ENCODE peak calls at places on chromosome 12, in four cellular contexts. C is A549, O is K562, J is HepG2. P is an unnamed sample.

GRCh38 chr12:78388461-78388860 is 476.1 kb upstream of the SYT1 start:
- DNase-seq in C (no peak), O (no peak), J (no peak), P (no peak)

GRCh38 chr12:120376890-120377572 is 8.1 kb upstream of the MSI1 start:
- DNase-seq in C (no peak), O (no peak), J (no peak), P (no peak)

GRCh38 chr12:55034218-55034617 is 14.4 kb downstream of the NEUROD4 start:
- DNase-seq in C (no peak), O (no peak), J (no peak), P (no peak)

GRCh38 chr12:131644481-131644880 is 66.4 kb upstream of the SFSWAP start:
- DNase-seq in C (no peak), O (no peak), J (no peak), P (no peak)

GRCh38 chr12:12693111-12693671 is 2.8 kb downstream of the GPR19 start:
- DNase-seq in C (no peak), O (no peak), J (no peak), P (no peak)

GRCh38 chr12:459430-460258 is at the start of gene B4GALNT3:
- DNase-seq in C (peak), O (peak), J (no peak), P (no peak)

GRCh38 chr12:94262228-94263010 is 114.0 kb downstream of the PLXNC1 start:
- DNase-seq in C (peak), O (peak), J (no peak), P (peak)

GRCh38 chr12:119061208-119061796 is 80.0 kb downstream of the SRRM4 start:
- DNase-seq in C (peak), O (peak), J (peak), P (peak)

GRCh38 chr12:55850893-55851292 is 8.2 kb upstream of the MMP19 start:
- DNase-seq in C (no peak), O (no peak), J (no peak), P (peak)

GRCh38 chr12:6263931-6264330 is 46.6 kb upstream of the PLEKHG6 start:
- DNase-seq in C (no peak), O (peak), J (peak), P (peak)

GRCh38 chr12:111248981-111249380 is 119.9 kb downstream of the PHETA1 start:
- DNase-seq in C (no peak), O (no peak), J (no peak), P (no peak)

GRCh38 chr12:20089077-20089476 is 279.3 kb upstream of the PDE3A start:
- DNase-seq in C (no peak), O (no peak), J (no peak), P (no peak)

GRCh38 chr12:12653922-12654321 is 42.1 kb downstream of the GPR19 start:
- DNase-seq in C (no peak), O (no peak), J (no peak), P (no peak)

GRCh38 chr12:86777335-86777734 is 521.1 kb upstream of the MGAT4C start:
- DNase-seq in C (no peak), O (no peak), J (no peak), P (no peak)

GRCh38 chr12:53543539-53543938 is 36.3 kb upstream of the NPFF start:
- DNase-seq in C (peak), O (peak), J (peak), P (peak)

GRCh38 chr12:117563706-117564105 is 202.3 kb upstream of the NOS1 start:
- DNase-seq in C (no peak), O (no peak), J (no peak), P (no peak)

GRCh38 chr12:105888696-105889095 is 250.1 kb downstream of the NUAK1 start:
- DNase-seq in C (no peak), O (no peak), J (no peak), P (peak)

GRCh38 chr12:96585977-96586376 is 96.6 kb downstream of the CFAP54 start:
- DNase-seq in C (no peak), O (no peak), J (no peak), P (no peak)

GRCh38 chr12:108333898-108334699 is 5.0 kb downstream of the CMKLR1 start:
- DNase-seq in C (no peak), O (no peak), J (no peak), P (peak)

GRCh38 chr12:98402081-98402480 is 113.3 kb upstream of the TMPO start:
- DNase-seq in C (peak), O (no peak), J (peak), P (peak)

GRCh38 chr12:23368590-23368989 is 580.9 kb downstream of the SOX5 start:
- DNase-seq in C (no peak), O (no peak), J (no peak), P (no peak)

GRCh38 chr12:102167821-102168605 is 29.6 kb downstream of the PMCH start:
- DNase-seq in C (no peak), O (no peak), J (no peak), P (peak)

GRCh38 chr12:2047752-2048151 is 5.0 kb upstream of the CACNA1C start:
- DNase-seq in C (no peak), O (no peak), J (peak), P (no peak)

GRCh38 chr12:128078311-128078851 is 188.6 kb upstream of the TMEM132C start:
- DNase-seq in C (no peak), O (no peak), J (no peak), P (no peak)

GRCh38 chr12:120118710-120119097 is 2.2 kb upstream of the RAB35 start:
- DNase-seq in C (no peak), O (no peak), J (peak), P (peak)

GRCh38 chr12:27367078-27367477 is 34.4 kb downstream of the BMAL2 start:
- DNase-seq in C (no peak), O (no peak), J (no peak), P (peak)

GRCh38 chr12:132364348-132364902 is 35.0 kb upstream of the GALNT9 start:
- DNase-seq in C (no peak), O (no peak), J (no peak), P (no peak)

GRCh38 chr12:12896261-12896660 is 4.9 kb downstream of the GPRC5A start:
- DNase-seq in C (peak), O (no peak), J (no peak), P (peak)

DNA sequence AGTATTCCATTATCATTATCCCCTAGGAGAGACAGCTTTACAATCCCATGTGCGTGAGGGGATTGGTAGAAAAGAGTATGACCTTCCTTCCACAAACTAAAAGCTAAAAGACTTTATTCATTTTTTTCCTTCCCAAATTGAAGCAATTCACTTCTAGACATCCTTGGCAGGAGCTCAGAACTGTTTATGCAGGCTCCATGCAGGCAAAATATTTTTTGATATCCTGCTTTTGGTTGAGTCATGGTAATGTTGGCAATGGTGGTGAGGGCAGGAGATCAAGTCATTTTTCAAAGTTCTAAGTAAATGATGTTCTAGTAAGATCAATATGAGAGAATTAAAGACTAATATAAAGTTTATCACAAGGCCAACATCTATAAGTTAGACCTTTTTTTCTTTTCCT is 1.3 kb upstream of the PLEKHG7 start:
- DNase-seq in C (no peak), O (no peak), J (no peak), P (no peak)
- TF ChIP-seq USF2 in C (no peak), O (no peak), J (no peak), P (no peak)

DNA sequence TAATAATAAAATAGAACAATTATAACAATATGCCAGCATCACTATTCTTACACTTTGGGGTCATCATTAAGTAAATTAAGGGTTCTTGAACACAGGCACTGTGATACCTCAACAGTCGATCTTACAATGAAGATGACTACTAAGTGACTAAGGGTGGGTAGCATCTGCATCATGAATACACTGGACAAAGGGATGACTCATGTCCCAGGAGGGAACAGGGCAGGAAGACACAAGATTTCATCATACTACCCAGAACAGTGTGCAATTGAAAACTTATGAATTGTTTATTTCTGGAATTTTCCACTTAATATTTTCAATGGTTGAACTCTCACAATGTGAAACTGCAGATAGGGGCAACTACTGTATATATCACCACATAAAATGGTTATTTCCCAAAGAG is 19.7 kb downstream of the TSPAN19 start:
- DNase-seq in C (peak), O (no peak), J (peak), P (peak)
- TF ChIP-seq MAZ in C (no peak), O (no peak), J (no peak), P (no peak)

GRCh38 chr12:9951026-9951652 is 19.0 kb upstream of the CLEC2A start:
- DNase-seq in C (no peak), O (no peak), J (no peak), P (no peak)
- TF ChIP-seq SMC3 in C (no peak), O (no peak), J (no peak), P (no peak)

GRCh38 chr12:64950899-64951298 is 126.5 kb downstream of the TBC1D30 start:
- DNase-seq in C (no peak), O (no peak), J (no peak), P (no peak)
- TF ChIP-seq USF2 in C (no peak), O (no peak), J (no peak), P (no peak)

GRCh38 chr12:124716208-124717141 is 147.2 kb downstream of the SCARB1 start:
- DNase-seq in C (no peak), O (no peak), J (no peak), P (no peak)
- TF ChIP-seq MAZ in C (no peak), O (no peak), J (no peak), P (no peak)

GRCh38 chr12:124025661-124026060 is 52.6 kb downstream of the ZNF664 start:
- DNase-seq in C (no peak), O (no peak), J (no peak), P (no peak)

GRCh38 chr12:124028560-124028935 is 55.5 kb downstream of the ZNF664 start:
- DNase-seq in C (no peak), O (no peak), J (no peak), P (no peak)

GRCh38 chr12:124027753-124028559 is 54.9 kb downstream of the ZNF664 start:
- DNase-seq in C (no peak), O (no peak), J (no peak), P (no peak)

GRCh38 chr12:124024790-124025189 is 51.8 kb downstream of the ZNF664 start:
- DNase-seq in C (no peak), O (no peak), J (no peak), P (no peak)

DNA sequence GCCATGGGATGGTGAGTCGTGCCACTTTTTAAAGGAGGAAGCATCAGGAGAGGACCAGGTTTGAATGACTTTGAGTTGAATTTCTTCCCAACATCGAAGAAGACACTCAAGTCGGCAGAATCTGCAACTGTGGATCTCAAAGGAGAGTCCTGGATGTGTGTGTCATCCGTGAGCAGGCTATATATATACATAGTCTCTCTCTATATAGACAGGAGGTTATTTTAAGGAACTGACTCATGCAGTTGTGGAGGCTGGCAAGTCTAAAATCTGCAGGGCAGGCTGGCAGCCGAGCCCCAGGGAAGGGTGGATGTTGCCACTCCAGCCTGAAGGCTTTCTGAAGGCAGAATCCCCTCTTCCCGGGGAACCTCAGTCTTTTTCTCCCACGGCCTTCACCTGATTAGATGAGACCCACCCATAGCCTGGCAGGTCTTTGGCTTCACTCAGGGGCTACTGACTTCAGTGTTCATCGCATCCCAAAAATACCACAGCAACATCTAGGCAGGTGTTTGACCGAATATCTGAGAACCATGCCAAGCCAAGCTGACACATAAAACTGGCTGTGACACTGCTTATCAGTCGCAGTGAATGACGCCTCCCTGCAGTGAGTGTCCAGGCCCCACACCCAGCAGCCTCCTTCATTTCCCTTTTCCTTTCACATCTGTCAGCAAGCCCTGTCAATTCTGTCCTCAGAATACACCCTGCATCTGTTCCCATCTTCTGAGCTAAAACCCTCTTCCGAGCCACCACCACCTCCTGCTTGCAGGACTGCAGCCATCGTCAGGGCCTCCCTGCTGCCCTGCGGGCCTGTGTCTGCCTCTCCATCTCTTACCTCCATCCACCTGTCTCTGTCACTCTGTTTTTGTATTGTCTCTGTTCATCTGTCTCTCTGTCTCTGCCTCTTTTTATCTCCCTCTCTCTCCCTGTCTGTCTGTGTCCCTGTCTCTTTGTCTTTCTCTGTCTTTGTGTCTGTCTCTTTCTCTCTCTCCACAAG is 54.0 kb downstream of the ZNF664 start:
- DNase-seq in C (no peak), O (no peak), J (no peak), P (peak)
- TF ChIP-seq SMC3 in C (no peak), O (no peak), J (no peak), P (no peak)

GRCh38 chr12:50618864-50619609 is 114.3 kb downstream of the DIP2B start:
- DNase-seq in C (peak), O (no peak), J (no peak), P (peak)

GRCh38 chr12:50621435-50622304 is 116.9 kb downstream of the DIP2B start:
- DNase-seq in C (no peak), O (no peak), J (no peak), P (no peak)

GRCh38 chr12:50619610-50619958 is 114.8 kb downstream of the DIP2B start:
- DNase-seq in C (no peak), O (no peak), J (no peak), P (no peak)

GRCh38 chr12:50620975-50621360 is 116.2 kb downstream of the DIP2B start:
- DNase-seq in C (no peak), O (no peak), J (no peak), P (no peak)

GRCh38 chr12:50620050-50620974 is 115.5 kb downstream of the DIP2B start:
- DNase-seq in C (peak), O (no peak), J (no peak), P (peak)
- TF ChIP-seq USF2 in C (no peak), O (no peak), J (no peak), P (no peak)

GRCh38 chr12:104873374-104873773 is 84.7 kb downstream of the SLC41A2 start:
- DNase-seq in C (peak), O (no peak), J (no peak), P (peak)

GRCh38 chr12:104865080-104865479 is 93.0 kb downstream of the SLC41A2 start:
- DNase-seq in C (no peak), O (no peak), J (no peak), P (no peak)

GRCh38 chr12:104866286-104866685 is 91.8 kb downstream of the SLC41A2 start:
- DNase-seq in C (no peak), O (no peak), J (no peak), P (peak)

GRCh38 chr12:104870797-104871196 is 87.3 kb downstream of the SLC41A2 start:
- DNase-seq in C (no peak), O (no peak), J (no peak), P (no peak)
- TF ChIP-seq MAZ in C (no peak), O (no peak), J (no peak), P (no peak)